ENCODE peak calls at places on chromosome X, in five cellular contexts. U is SK-N-SH, F is SK-N-MC, T is HepG2, E is breast epithelium. L is an unnamed sample.

GRCh38 chrX:104137496-104137895 is 19.3 kb downstream of the SLC25A53 start:
- DNase-seq in U (no peak), F (no peak), T (no peak), E (no peak), L (no peak)

GRCh38 chrX:136450050-136450830 is 37.5 kb upstream of the BRS3 start:
- DNase-seq in U (no peak), F (no peak), T (no peak), E (no peak), L (no peak)

GRCh38 chrX:39931554-39932282 is 166.0 kb downstream of the BCOR start:
- DNase-seq in U (no peak), F (no peak), T (no peak), E (no peak), L (no peak)

GRCh38 chrX:135740683-135741149 is 27.3 kb downstream of the CT45A3 start:
- DNase-seq in U (peak; percentile 46), F (no peak), T (peak; percentile 5), E (no peak), L (peak; percentile 26)

GRCh38 chrX:132401935-132402334 is 86.9 kb downstream of the MBNL3 start:
- DNase-seq in U (no peak), F (no peak), T (peak; percentile 21), E (peak; percentile 19), L (no peak)

GRCh38 chrX:42680651-42681050 is 97.3 kb downstream of the PPP1R2C start:
- DNase-seq in U (no peak), F (no peak), T (no peak), E (no peak), L (no peak)

GRCh38 chrX:140346711-140347110 is 158.2 kb downstream of the SOX3 start:
- DNase-seq in U (no peak), F (no peak), T (no peak), E (no peak), L (no peak)

GRCh38 chrX:69214463-69214862 is 49.2 kb upstream of the PJA1 start:
- DNase-seq in U (no peak), F (no peak), T (no peak), E (no peak), L (no peak)

GRCh38 chrX:138886769-138887168 is 175.3 kb upstream of the FGF13 start:
- DNase-seq in U (no peak), F (no peak), T (peak; percentile 0), E (peak; percentile 77), L (no peak)

GRCh38 chrX:150150081-150150779 is 211.9 kb upstream of the EOLA2 start:
- DNase-seq in U (no peak), F (no peak), T (no peak), E (no peak), L (no peak)

GRCh38 chrX:73447311-73447794 is 500 bp downstream of the CDX4 start:
- DNase-seq in U (no peak), F (no peak), T (no peak), E (no peak), L (no peak)

GRCh38 chrX:118536687-118537461 is 41.3 kb downstream of the DOCK11 start:
- DNase-seq in U (peak; percentile 18), F (no peak), T (no peak), E (no peak), L (no peak)

GRCh38 chrX:16711219-16712115 is 1.0 kb downstream of the CTPS2 start:
- DNase-seq in U (peak; percentile 44), F (no peak), T (peak; percentile 21), E (no peak), L (no peak)

GRCh38 chrX:107541244-107541643 is 87.1 kb upstream of the PRPS1 start:
- DNase-seq in U (no peak), F (no peak), T (no peak), E (no peak), L (no peak)

GRCh38 chrX:118493653-118494297 is 1.8 kb upstream of the DOCK11 start:
- DNase-seq in U (no peak), F (no peak), T (no peak), E (no peak), L (no peak)

GRCh38 chrX:139758250-139758649 is 50.3 kb upstream of the MCF2 start:
- DNase-seq in U (no peak), F (no peak), T (no peak), E (no peak), L (no peak)

GRCh38 chrX:21885568-21885967 is 29.8 kb downstream of the YY2 start:
- DNase-seq in U (no peak), F (no peak), T (no peak), E (no peak), L (no peak)

GRCh38 chrX:88883205-88883604 is 136.2 kb downstream of the CPXCR1 start:
- DNase-seq in U (no peak), F (no peak), T (no peak), E (no peak), L (no peak)

GRCh38 chrX:109384569-109385174 is 97.2 kb downstream of the GUCY2F start:
- DNase-seq in U (no peak), F (no peak), T (no peak), E (no peak), L (no peak)

DNA sequence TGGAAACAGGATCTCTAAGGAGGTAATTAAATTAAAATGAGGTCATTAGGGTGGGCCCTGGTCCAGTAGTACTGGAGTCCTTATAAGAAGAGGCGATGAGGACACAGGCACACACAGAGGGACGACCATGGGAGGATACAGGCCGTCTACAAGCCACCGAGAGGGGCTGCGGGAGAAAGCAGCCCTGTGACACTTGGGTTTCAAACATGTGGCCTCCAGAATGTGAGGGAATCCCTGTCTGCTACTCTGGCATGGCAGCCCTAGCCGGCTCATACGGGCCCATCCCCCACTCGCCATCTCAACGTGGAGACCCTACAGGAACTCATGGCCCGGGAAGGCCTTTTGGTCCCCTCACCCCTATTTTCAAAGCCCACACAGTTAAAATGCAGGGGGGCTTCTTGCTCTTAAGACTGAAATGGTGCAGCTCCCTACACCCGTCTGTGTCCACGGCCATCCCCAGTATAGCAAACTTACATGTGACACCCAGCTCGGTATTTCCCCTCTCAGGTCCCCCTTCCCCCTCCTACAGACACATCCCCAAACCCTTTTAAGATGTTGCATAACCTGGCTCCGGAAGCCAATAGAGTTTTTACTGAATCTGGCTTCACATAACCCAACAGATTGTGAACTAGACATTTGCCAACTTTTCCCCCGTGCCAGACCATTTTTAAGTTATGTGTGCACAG is 124.1 kb upstream of the TBL1X start:
- DNase-seq in U (peak; percentile 12), F (peak; percentile 52), T (no peak), E (peak; percentile 36), L (peak; percentile 26)
- TF ChIP-seq POLR2AphosphoS5 in U (no peak), F (no peak), T (no peak), E (no peak), L (no peak)

GRCh38 chrX:49166914-49167739 is 4.6 kb downstream of the MAGIX start:
- DNase-seq in U (peak; percentile 30), F (no peak), T (no peak), E (peak; percentile 72), L (peak; percentile 74)
- TF ChIP-seq POLR2AphosphoS5 in U (no peak), F (no peak), T (no peak), E (no peak), L (peak; percentile 78)

DNA sequence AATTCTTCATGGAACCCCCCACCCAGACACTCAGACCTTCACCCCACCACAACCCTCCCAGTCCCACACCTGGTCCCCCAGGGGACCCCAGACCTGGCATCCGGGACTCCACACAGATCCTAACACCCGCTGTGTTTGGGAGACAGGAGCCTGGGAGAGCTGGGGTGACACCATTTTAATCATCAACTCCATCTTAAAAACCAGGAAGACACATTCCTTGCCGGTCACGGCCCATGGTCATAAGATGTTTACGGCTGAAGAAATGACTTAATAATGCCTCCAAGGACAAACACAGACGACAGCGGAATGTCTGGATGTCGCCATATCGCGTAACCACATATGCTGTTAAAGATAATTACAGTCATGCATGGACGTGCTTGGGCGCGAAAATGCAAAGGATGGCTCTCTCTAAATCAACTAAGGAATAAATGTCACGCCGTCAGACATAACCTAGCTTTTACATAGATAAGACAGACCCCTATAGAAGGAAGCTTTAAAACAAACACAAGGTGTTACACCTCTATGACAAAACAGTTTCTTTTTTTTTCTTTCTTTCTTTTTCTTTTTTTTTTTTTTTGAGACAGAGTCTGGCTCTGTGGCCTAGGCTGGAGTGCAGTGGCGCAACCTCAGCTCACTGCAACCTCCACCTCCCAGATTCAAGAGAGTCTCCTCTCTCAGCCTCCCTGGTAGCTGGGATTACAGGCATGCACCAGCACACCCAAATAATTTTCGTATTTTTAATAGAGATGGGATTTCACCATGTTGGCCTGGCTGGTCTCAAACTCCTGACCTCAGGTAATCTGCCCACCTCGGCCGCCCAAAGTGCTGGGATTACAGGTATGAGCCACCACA is 2.1 kb upstream of the DHRSX start:
- DNase-seq in U (no peak), F (no peak), T (no peak), E (no peak), L (peak; percentile 37)
- TF ChIP-seq POLR2AphosphoS5 in U (no peak), F (no peak), T (no peak), E (no peak), L (no peak)

DNA sequence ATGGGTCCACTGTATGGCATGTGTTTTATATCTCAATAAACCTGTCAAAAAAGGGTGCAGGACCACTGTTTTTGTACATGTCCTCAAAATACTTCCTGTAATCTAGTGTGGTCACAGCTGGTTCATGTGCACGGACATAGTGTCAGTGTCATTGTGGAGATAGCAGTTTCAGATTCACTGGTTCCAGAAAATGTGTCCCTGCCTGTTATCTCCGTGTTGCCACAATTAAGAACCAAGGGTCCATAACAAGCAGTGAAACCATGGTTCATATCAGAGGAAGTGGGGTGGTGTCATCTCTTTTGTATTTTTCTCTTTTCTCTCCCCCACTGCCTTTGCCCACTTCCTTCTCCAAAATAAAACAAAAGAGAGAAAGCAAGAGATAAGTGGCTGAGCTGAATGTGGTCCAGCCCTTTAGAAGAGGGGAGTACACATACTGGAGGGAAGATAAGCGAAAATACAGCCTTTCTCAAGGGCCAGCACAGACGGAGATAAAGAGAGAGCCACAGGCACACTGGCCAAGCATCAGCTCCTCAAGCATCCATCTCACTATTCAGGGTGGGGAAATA is 51.2 kb downstream of the TBL1X start:
- DNase-seq in U (no peak), F (no peak), T (no peak), E (no peak), L (no peak)
- TF ChIP-seq POLR2AphosphoS5 in U (no peak), F (no peak), T (no peak), E (no peak), L (no peak)

GRCh38 chrX:52979568-52979967 is 21.2 kb upstream of the FAM156A start:
- DNase-seq in U (no peak), F (no peak), T (no peak), E (no peak), L (no peak)
- TF ChIP-seq POLR2AphosphoS5 in U (no peak), F (no peak), T (no peak), E (no peak), L (no peak)

DNA sequence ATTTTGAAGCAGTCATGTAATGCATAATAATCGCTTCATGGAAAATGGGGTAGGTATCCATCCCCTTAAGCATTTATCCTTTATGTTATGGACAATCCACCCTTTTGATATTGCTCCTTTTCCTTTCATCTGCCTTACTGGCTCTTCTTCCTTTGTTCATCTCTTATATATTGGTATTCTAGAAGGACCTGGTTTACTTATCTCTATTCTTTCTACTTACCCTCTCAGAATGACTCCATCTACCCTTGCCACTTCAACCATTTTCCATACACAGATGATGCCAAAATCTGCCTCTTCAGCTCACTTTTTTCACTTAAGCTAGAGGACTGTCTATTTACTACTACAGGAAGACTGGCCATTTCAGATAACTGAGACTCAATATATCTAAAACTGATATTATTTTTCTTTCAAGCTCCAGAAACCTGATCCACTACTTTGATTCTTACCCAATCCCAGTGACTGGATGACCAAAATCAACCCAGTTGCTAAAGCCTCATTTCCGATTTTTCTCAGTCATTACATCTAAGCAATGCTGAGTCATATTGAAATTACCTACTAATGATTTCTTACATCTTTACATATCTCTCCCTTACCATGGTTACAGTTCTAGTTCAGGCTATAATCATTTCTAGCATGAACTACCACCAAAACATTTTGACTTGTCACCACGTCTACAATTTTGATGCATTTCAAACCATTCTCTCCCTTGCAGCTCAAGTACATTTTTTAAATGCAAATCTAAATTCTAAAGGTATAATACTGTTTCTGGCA is 93.7 kb downstream of the FAAH2 start:
- DNase-seq in U (no peak), F (no peak), T (no peak), E (no peak), L (no peak)
- TF ChIP-seq POLR2AphosphoS5 in U (no peak), F (no peak), T (no peak), E (no peak), L (no peak)